ENCODE peak calls at places on chromosomes 12 and 14, in eight cellular contexts. O, T, Q, E, W, Y, D and K are unnamed samples.

GRCh38 chr14:61700104-61700886 is 5.0 kb downstream of the HIF1A start:
- DNase-seq in O (no peak), T (no peak), Q (no peak), E (no peak), W (no peak), Y (no peak), D (no peak), K (no peak)

GRCh38 chr12:44015333-44015941 is 179.6 kb downstream of the TMEM117 start:
- DNase-seq in O (peak), T (no peak), Q (peak), E (no peak), W (peak), Y (peak), D (peak), K (peak)

GRCh38 chr14:20712900-20713299 is 24.3 kb downstream of the ANG start:
- DNase-seq in O (no peak), T (no peak), Q (no peak), E (no peak), W (no peak), Y (no peak), D (no peak), K (no peak)

GRCh38 chr14:25400607-25401206 is 350.8 kb upstream of the STXBP6 start:
- DNase-seq in O (peak), T (no peak), Q (peak), E (peak), W (peak), Y (peak), D (no peak), K (no peak)

GRCh38 chr12:16277585-16277984 is at the start of gene SLC15A5:
- DNase-seq in O (no peak), T (no peak), Q (no peak), E (no peak), W (no peak), Y (no peak), D (no peak), K (no peak)

GRCh38 chr14:104881369-104881979 is 16.4 kb downstream of the CEP170B start:
- DNase-seq in O (no peak), T (peak), Q (no peak), E (no peak), W (peak), Y (no peak), D (no peak), K (no peak)

GRCh38 chr12:105978686-105979085 is 160.1 kb downstream of the NUAK1 start:
- DNase-seq in O (no peak), T (no peak), Q (peak), E (no peak), W (no peak), Y (no peak), D (no peak), K (no peak)

GRCh38 chr14:32307881-32308582 is 21.1 kb upstream of the AKAP6 start:
- DNase-seq in O (no peak), T (no peak), Q (no peak), E (peak), W (no peak), Y (no peak), D (peak), K (peak)

GRCh38 chr12:12051668-12052067 is 19.1 kb upstream of the BCL2L14 start:
- DNase-seq in O (no peak), T (no peak), Q (no peak), E (no peak), W (no peak), Y (no peak), D (no peak), K (no peak)

GRCh38 chr12:113142173-113142885 is 6.8 kb upstream of the RASAL1 start:
- DNase-seq in O (no peak), T (peak), Q (no peak), E (peak), W (peak), Y (no peak), D (no peak), K (no peak)

GRCh38 chr12:55681142-55682077 is 26.3 kb downstream of the ITGA7 start:
- DNase-seq in O (peak), T (peak), Q (peak), E (peak), W (no peak), Y (no peak), D (peak), K (no peak)
- TF ChIP-seq CTCF in O (peak), T (peak), Q (no peak), E (peak), W (peak), Y (peak), D (peak), K (peak)

GRCh38 chr12:47223848-47224213 is 144.1 kb upstream of the AMIGO2 start:
- DNase-seq in O (no peak), T (peak), Q (peak), E (peak), W (no peak), Y (no peak), D (no peak), K (no peak)
- TF ChIP-seq CTCF in O (no peak), T (no peak), Q (no peak), E (no peak), W (no peak), Y (no peak), D (no peak), K (no peak)

DNA sequence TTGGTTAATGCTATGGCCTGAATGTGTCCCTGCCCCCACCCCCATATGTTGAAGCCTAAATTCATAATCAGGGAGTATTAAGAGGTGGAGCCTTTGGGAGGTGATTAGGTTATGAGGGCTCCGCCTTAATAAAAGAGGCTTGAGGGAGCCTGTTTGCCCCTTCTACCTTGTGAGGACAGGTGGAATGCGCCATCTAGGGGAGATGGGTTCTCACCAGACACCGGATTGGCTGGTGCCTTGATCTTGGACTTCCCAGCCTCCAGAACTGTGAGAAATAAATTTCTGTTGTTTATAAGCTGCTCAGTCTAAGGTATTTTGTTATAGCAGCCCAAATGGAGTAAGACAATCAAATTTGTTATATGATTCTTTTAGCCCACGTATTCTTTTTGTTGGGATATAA is 148.3 kb downstream of the PTCSC3 start:
- DNase-seq in O (peak), T (no peak), Q (no peak), E (no peak), W (no peak), Y (no peak), D (no peak), K (no peak)
- TF ChIP-seq CTCF in O (peak), T (no peak), Q (no peak), E (no peak), W (peak), Y (peak), D (no peak), K (peak)

GRCh38 chr12:2627343-2628191 is 167.2 kb upstream of the FKBP4 start:
- DNase-seq in O (no peak), T (no peak), Q (no peak), E (peak), W (no peak), Y (no peak), D (no peak), K (no peak)

GRCh38 chr12:2622460-2622859 is 172.3 kb upstream of the FKBP4 start:
- DNase-seq in O (no peak), T (no peak), Q (no peak), E (no peak), W (no peak), Y (no peak), D (no peak), K (no peak)

GRCh38 chr12:2623472-2623871 is 171.3 kb upstream of the FKBP4 start:
- DNase-seq in O (no peak), T (no peak), Q (no peak), E (no peak), W (no peak), Y (no peak), D (no peak), K (no peak)

GRCh38 chr12:2625267-2625666 is 169.5 kb upstream of the FKBP4 start:
- DNase-seq in O (no peak), T (no peak), Q (no peak), E (no peak), W (no peak), Y (no peak), D (no peak), K (no peak)

DNA sequence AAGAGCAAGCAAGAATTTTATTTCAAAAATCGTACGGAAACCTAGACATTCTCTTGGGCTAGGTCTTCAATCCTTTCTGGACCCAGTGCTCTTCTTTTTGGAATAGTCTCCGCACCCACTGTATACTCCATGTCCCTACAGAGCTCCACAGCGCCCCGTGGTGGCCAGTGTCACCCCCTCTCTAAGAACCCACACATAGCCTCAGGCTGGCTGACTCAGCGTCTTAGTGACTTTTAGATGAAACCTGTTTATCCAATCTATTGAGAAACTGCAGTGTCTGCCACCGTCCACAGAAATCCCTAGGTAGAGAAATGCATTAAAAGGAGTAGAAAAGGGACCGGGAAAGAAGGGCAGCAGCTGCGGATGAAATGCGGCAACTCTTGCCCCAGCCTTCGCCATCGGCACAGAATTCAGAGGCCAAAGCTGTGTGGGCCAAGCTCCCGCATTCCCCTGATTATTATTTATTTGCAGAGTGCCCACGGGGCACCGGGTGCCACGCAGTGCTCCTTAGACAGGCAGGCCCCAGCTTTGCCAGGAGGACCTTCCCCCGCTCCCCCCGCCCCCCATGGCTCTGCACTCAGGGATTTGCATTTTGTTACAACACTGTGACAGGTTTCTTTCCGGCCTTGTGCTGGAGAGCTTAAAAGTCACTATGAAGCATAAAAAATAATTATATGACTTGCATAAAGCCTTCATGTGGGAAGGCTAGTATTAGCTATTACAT is 170.1 kb upstream of the FKBP4 start:
- DNase-seq in O (peak), T (no peak), Q (peak), E (no peak), W (peak), Y (no peak), D (no peak), K (no peak)
- TF ChIP-seq CTCF in O (peak), T (peak), Q (peak), E (no peak), W (peak), Y (peak), D (peak), K (peak)

DNA sequence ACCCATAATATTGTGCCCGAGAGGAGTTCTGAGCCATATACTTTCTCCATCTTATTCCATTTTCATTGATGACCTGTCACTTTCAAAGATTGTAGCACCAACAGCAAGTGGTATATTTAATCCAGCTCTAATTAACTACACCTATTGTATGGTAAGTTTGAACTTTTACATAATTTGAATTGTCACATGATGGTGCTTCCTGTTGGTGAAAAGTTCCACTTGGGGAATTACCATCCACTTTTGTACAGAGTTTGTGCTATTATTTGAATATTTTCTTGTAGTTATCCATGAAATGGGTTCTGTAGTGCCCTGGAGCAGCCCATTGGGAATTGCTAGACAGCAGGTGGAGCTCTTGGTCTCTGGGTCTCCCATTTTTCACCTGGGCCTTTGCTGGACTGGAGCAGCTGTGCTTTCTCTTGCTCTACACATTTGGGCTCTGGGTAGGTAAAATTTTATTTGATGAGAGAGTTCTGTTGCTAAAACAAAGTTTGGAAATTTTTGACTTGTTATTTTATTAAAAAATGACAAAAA is 3.0 kb downstream of the SMCO3 start:
- DNase-seq in O (peak), T (no peak), Q (no peak), E (no peak), W (no peak), Y (no peak), D (no peak), K (peak)
- TF ChIP-seq CTCF in O (peak), T (peak), Q (peak), E (no peak), W (peak), Y (no peak), D (peak), K (peak)

GRCh38 chr14:40252817-40253447 is 820.7 kb upstream of the FBXO33 start:
- DNase-seq in O (peak), T (no peak), Q (no peak), E (no peak), W (no peak), Y (no peak), D (no peak), K (no peak)
- TF ChIP-seq CTCF in O (peak), T (no peak), Q (no peak), E (no peak), W (no peak), Y (no peak), D (peak), K (peak)

GRCh38 chr12:47991592-47991991 is 12.7 kb downstream of the COL2A1 start:
- DNase-seq in O (no peak), T (peak), Q (no peak), E (no peak), W (peak), Y (no peak), D (peak), K (no peak)

GRCh38 chr12:47991106-47991550 is 13.1 kb downstream of the COL2A1 start:
- DNase-seq in O (no peak), T (no peak), Q (no peak), E (no peak), W (peak), Y (no peak), D (no peak), K (no peak)

GRCh38 chr12:47989023-47989417 is 15.3 kb downstream of the COL2A1 start:
- DNase-seq in O (no peak), T (no peak), Q (no peak), E (no peak), W (no peak), Y (no peak), D (no peak), K (no peak)

GRCh38 chr12:47989666-47990065 is 14.6 kb downstream of the COL2A1 start:
- DNase-seq in O (no peak), T (no peak), Q (no peak), E (no peak), W (no peak), Y (no peak), D (no peak), K (no peak)

GRCh38 chr12:47990351-47991105 is 13.7 kb downstream of the COL2A1 start:
- DNase-seq in O (no peak), T (no peak), Q (no peak), E (no peak), W (no peak), Y (peak), D (no peak), K (no peak)
- TF ChIP-seq CTCF in O (no peak), T (no peak), Q (no peak), E (no peak), W (no peak), Y (no peak), D (no peak), K (no peak)